ENCODE peak calls at places on chromosomes 7 and 10, in six cellular contexts. I is Ammon's horn, L is NCI-H2081, Q is A673, A is NCI-H82, G is astrocyte of the spinal cord. F is an unnamed sample.

GRCh38 chr10:64097391-64098122 is 576.4 kb downstream of the REEP3 start:
- DNase-seq in L (no peak), I (no peak), Q (no peak), G (no peak), A (no peak), F (no peak)

GRCh38 chr10:86711957-86712708 is 43.8 kb downstream of the LDB3 start:
- DNase-seq in L (peak), G (peak), A (peak), Q (peak), I (peak), F (no peak)

GRCh38 chr10:69881202-69881601 is 79.5 kb downstream of the COL13A1 start:
- DNase-seq in I (no peak), Q (no peak), G (no peak), L (no peak), A (no peak), F (no peak)

GRCh38 chr10:95478935-95479334 is 82.2 kb downstream of the SORBS1 start:
- DNase-seq in Q (no peak), I (no peak), A (no peak), L (no peak), G (no peak), F (no peak)

GRCh38 chr10:1374901-1375804 is 319.0 kb downstream of the WDR37 start:
- DNase-seq in Q (no peak), G (no peak), A (no peak), I (no peak), L (no peak), F (no peak)

GRCh38 chr7:39054731-39055130 is 77.0 kb downstream of the POU6F2 start:
- DNase-seq in Q (no peak), A (peak), G (no peak), L (no peak), I (no peak), F (no peak)

GRCh38 chr7:8724080-8724718 is 290.8 kb downstream of the NXPH1 start:
- DNase-seq in G (no peak), A (peak), L (peak), Q (peak), I (peak), F (peak)

GRCh38 chr10:117980216-117980615 is 66.5 kb downstream of the RAB11FIP2 start:
- DNase-seq in Q (no peak), I (no peak), A (no peak), L (no peak), G (peak), F (no peak)

GRCh38 chr7:140653319-140654108 is 12.9 kb upstream of the DENND2A start:
- DNase-seq in Q (peak), A (peak), G (peak), I (peak), L (peak), F (peak)

GRCh38 chr10:24034571-24034970 is 174.4 kb upstream of the KIAA1217 start:
- DNase-seq in L (no peak), I (no peak), G (no peak), Q (no peak), A (no peak), F (no peak)

GRCh38 chr10:132533571-132534260 is 3.9 kb upstream of the INPP5A start:
- DNase-seq in A (no peak), G (no peak), I (no peak), L (no peak), Q (no peak), F (no peak)

GRCh38 chr7:24024276-24024675 is 259.7 kb upstream of the NPY start:
- DNase-seq in I (no peak), Q (no peak), L (no peak), G (no peak), A (no peak), F (no peak)

GRCh38 chr7:11212816-11213215 is 239.1 kb downstream of the PHF14 start:
- DNase-seq in L (no peak), Q (no peak), G (peak), A (no peak), I (no peak), F (peak)

GRCh38 chr7:12635830-12636229 is 51.6 kb upstream of the ARL4A start:
- DNase-seq in G (no peak), L (no peak), A (peak), Q (peak), I (no peak), F (no peak)

GRCh38 chr10:114024876-114025609 is 18.6 kb upstream of the ADRB1 start:
- DNase-seq in G (peak), Q (peak), I (no peak), L (no peak), A (peak), F (no peak)

F was measured in NCI-H69.